ENCODE peak calls at places on chromosomes 6 and 20, in seven cellular contexts. Y is aorta, E is GM13976, B is A549, V is endothelial cell, M is Ammon's horn, D is foreskin keratinocyte. S is an unnamed sample.

GRCh38 chr20:45330476-45330875 is 17.7 kb downstream of the SDC4 start:
- DNase-seq in D (no peak), E (no peak), M (no peak), V (no peak), B (no peak), Y (no peak), S (no peak)

GRCh38 chr20:35563834-35564233 is 22.0 kb downstream of the ERGIC3 start:
- DNase-seq in Y (peak), M (no peak), V (no peak), B (no peak), E (no peak), D (no peak), S (no peak)

GRCh38 chr6:20409427-20409971 is 7.8 kb downstream of the E2F3 start:
- DNase-seq in V (no peak), Y (no peak), B (no peak), D (no peak), M (no peak), E (peak), S (no peak)

GRCh38 chr6:157513004-157513603 is 132.1 kb downstream of the ZDHHC14 start:
- DNase-seq in E (no peak), Y (no peak), M (no peak), V (no peak), D (no peak), B (no peak), S (no peak)

GRCh38 chr6:138957903-138958302 is 30.1 kb downstream of the REPS1 start:
- DNase-seq in E (no peak), D (no peak), M (no peak), B (no peak), Y (no peak), V (no peak), S (no peak)

GRCh38 chr20:10171864-10172751 is 46.5 kb upstream of the SNAP25 start:
- DNase-seq in V (peak), E (peak), B (peak), M (peak), D (no peak), Y (peak), S (peak)

GRCh38 chr6:11835065-11835464 is 56.5 kb upstream of the ADTRP start:
- DNase-seq in D (no peak), M (no peak), Y (no peak), V (no peak), E (no peak), B (no peak), S (no peak)

GRCh38 chr20:56202493-56203077 is 45.9 kb upstream of the MC3R start:
- DNase-seq in M (peak), E (no peak), D (no peak), B (peak), V (no peak), Y (no peak), S (no peak)

GRCh38 chr20:40999841-41000240 is 28.8 kb upstream of the TOP1 start:
- DNase-seq in M (no peak), V (no peak), B (no peak), D (no peak), E (no peak), Y (no peak), S (no peak)

GRCh38 chr6:163095401-163095800 is 319.1 kb upstream of the QKI start:
- DNase-seq in D (no peak), E (no peak), M (no peak), B (no peak), V (no peak), Y (no peak), S (no peak)

GRCh38 chr6:90898763-90899162 is 311.9 kb upstream of the MAP3K7 start:
- DNase-seq in B (no peak), Y (no peak), E (no peak), D (no peak), V (no peak), M (no peak), S (no peak)

GRCh38 chr20:35901678-35902544 is 52.4 kb downstream of the SCAND1 start:
- DNase-seq in E (no peak), D (peak), V (no peak), M (peak), B (peak), Y (no peak), S (peak)

GRCh38 chr20:46361386-46361785 is 45.0 kb downstream of the ELMO2 start:
- DNase-seq in M (no peak), V (no peak), E (no peak), D (no peak), Y (no peak), B (no peak), S (no peak)

GRCh38 chr6:124434416-124434815 is 527.8 kb upstream of the RNF217 start:
- DNase-seq in Y (no peak), V (no peak), B (no peak), E (no peak), M (no peak), D (no peak), S (no peak)

GRCh38 chr20:38392356-38392755 is 42.8 kb downstream of the SNHG17 start:
- DNase-seq in E (no peak), V (no peak), M (no peak), Y (no peak), D (no peak), B (peak), S (no peak)

GRCh38 chr6:155426408-155426945 is 29.2 kb downstream of the NOX3 start:
- DNase-seq in M (no peak), Y (no peak), B (no peak), E (no peak), V (no peak), D (peak), S (no peak)

GRCh38 chr6:34036357-34037069 is 109.4 kb downstream of the GRM4 start:
- DNase-seq in D (no peak), M (no peak), E (peak), Y (no peak), B (no peak), V (no peak), S (no peak)

GRCh38 chr6:107727096-107727757 is 96.9 kb downstream of the SCML4 start:
- DNase-seq in B (no peak), D (no peak), V (no peak), Y (no peak), E (no peak), M (no peak), S (no peak)

GRCh38 chr6:142297996-142298753 is 3.6 kb upstream of the ADGRG6 start:
- DNase-seq in Y (no peak), V (no peak), D (peak), E (no peak), M (no peak), B (peak), S (peak)

GRCh38 chr20:1496930-1497329 is 5.7 kb upstream of the SIRPB2 start:
- DNase-seq in D (no peak), B (no peak), M (no peak), V (no peak), E (no peak), Y (no peak), S (no peak)

GRCh38 chr6:46993846-46994245 is 48.3 kb downstream of the ADGRF1 start:
- DNase-seq in D (peak), B (peak), E (no peak), M (no peak), Y (no peak), V (no peak), S (no peak)

GRCh38 chr6:3712827-3713226 is 38.7 kb downstream of the PXDC1 start:
- DNase-seq in V (no peak), B (peak), D (no peak), E (no peak), Y (no peak), M (no peak), S (no peak)

GRCh38 chr6:19837511-19838441 is 606 bp downstream of the ID4 start:
- DNase-seq in B (peak), Y (peak), E (peak), V (peak), M (no peak), D (peak), S (peak)